ENCODE peak calls at places on chromosomes 3 and 15, in four cellular contexts. One of them, this sample, is unnamed.
A peak's percentile ranks its signal among the peaks of the same experiment; 100 is the strongest.

GRCh38 chr15:56774356-56774755 is 41.0 kb upstream of the ZNF280D start:
- DNase-seq in ovary: no peak
- DNase-seq in Caco-2: no peak
- DNase-seq in upper lobe of left lung: no peak
- DNase-seq in this sample: no peak

GRCh38 chr3:119831941-119832371 is 50.1 kb downstream of the NR1I2 start:
- DNase-seq in ovary: no peak
- DNase-seq in Caco-2: no peak
- DNase-seq in upper lobe of left lung: no peak
- DNase-seq in this sample: no peak

GRCh38 chr3:159856496-159857098 is 132.0 kb upstream of the IL12A start:
- DNase-seq in ovary: no peak
- DNase-seq in Caco-2: no peak
- DNase-seq in upper lobe of left lung: peak; percentile 42
- DNase-seq in this sample: no peak

GRCh38 chr3:16961621-16962205 is 77.0 kb downstream of the PLCL2 start:
- DNase-seq in ovary: no peak
- DNase-seq in Caco-2: no peak
- DNase-seq in upper lobe of left lung: no peak
- DNase-seq in this sample: no peak

GRCh38 chr3:183555541-183556081 is at the start of gene KLHL6:
- DNase-seq in ovary: no peak
- DNase-seq in Caco-2: no peak
- DNase-seq in upper lobe of left lung: no peak
- DNase-seq in this sample: no peak

GRCh38 chr3:107598926-107599754 is 76.4 kb downstream of the BBX start:
- DNase-seq in ovary: no peak
- DNase-seq in Caco-2: no peak
- DNase-seq in upper lobe of left lung: no peak
- DNase-seq in this sample: no peak

GRCh38 chr15:58042006-58042405 is 23.5 kb downstream of the ALDH1A2 start:
- DNase-seq in ovary: no peak
- DNase-seq in Caco-2: no peak
- DNase-seq in upper lobe of left lung: no peak
- DNase-seq in this sample: no peak

GRCh38 chr15:76935620-76936019 is 4.1 kb downstream of the RCN2 start:
- DNase-seq in ovary: no peak
- DNase-seq in Caco-2: no peak
- DNase-seq in upper lobe of left lung: no peak
- DNase-seq in this sample: no peak

GRCh38 chr3:176521531-176522175 is 675.6 kb downstream of the TBL1XR1 start:
- DNase-seq in ovary: no peak
- DNase-seq in Caco-2: no peak
- DNase-seq in upper lobe of left lung: no peak
- DNase-seq in this sample: no peak

GRCh38 chr3:151085227-151085888 is at the start of gene MED12L:
- DNase-seq in ovary: peak; percentile 65
- DNase-seq in Caco-2: peak; percentile 70
- DNase-seq in upper lobe of left lung: peak; percentile 95
- DNase-seq in this sample: no peak

GRCh38 chr3:83011471-83011870 is 1250.0 kb upstream of the GBE1 start:
- DNase-seq in ovary: no peak
- DNase-seq in Caco-2: no peak
- DNase-seq in upper lobe of left lung: no peak
- DNase-seq in this sample: no peak

GRCh38 chr3:151460774-151461450 is at the start of gene IGSF10:
- DNase-seq in ovary: peak; percentile 55
- DNase-seq in Caco-2: peak; percentile 51
- DNase-seq in upper lobe of left lung: peak; percentile 84
- DNase-seq in this sample: no peak

GRCh38 chr3:102536479-102536878 is 101.7 kb downstream of the ZPLD1 start:
- DNase-seq in ovary: no peak
- DNase-seq in Caco-2: no peak
- DNase-seq in upper lobe of left lung: no peak
- DNase-seq in this sample: no peak

GRCh38 chr3:72254483-72254882 is 469.5 kb upstream of the PROK2 start:
- DNase-seq in ovary: no peak
- DNase-seq in Caco-2: no peak
- DNase-seq in upper lobe of left lung: no peak
- DNase-seq in this sample: no peak

GRCh38 chr3:72255191-72255590 is 470.2 kb upstream of the PROK2 start:
- DNase-seq in ovary: no peak
- DNase-seq in Caco-2: no peak
- DNase-seq in upper lobe of left lung: no peak
- DNase-seq in this sample: no peak

GRCh38 chr3:72258786-72259185 is 473.8 kb upstream of the PROK2 start:
- DNase-seq in ovary: no peak
- DNase-seq in Caco-2: no peak
- DNase-seq in upper lobe of left lung: no peak
- DNase-seq in this sample: no peak

GRCh38 chr3:72258366-72258765 is 473.4 kb upstream of the PROK2 start:
- DNase-seq in ovary: no peak
- DNase-seq in Caco-2: no peak
- DNase-seq in upper lobe of left lung: no peak
- DNase-seq in this sample: no peak

DNA sequence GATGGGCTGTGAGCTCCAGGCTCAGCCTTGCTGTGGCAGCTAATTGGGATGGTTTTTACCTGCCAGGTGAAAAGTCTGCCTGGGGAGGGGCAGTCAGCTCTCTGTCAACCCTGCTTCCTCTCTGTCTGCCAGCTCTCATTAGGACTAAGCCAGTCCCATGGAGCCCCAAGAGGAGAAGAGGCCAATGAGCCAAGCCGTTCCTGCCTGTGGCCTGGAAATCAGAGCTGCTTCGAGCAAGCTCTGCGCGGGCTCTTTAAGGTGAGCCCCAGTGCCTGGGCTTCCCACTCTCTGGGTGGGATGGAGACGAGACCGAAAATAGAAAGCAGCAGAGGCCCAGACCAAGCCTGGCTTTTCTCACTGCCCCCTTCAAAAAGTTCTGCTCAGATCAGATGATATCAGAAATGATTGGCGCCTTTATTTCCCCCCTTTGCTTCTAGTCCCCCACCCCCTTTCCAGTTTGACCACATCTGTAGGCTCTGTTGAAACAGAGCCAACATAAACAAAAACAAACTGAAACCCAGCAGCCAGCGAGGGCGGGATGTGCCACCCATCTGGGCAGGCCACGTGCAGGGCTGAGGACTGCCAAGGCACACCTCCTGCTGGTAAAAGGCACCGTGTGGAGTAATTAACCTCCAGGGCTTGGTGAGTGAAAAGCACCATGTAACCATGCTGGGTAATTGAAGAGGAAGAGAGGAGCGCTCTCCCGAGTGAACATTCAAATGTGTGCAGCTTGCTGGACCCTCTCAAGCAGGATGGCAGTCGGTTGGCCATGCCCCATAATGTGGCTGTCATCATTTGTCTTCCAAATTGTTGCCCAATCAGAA is 471.0 kb upstream of the PROK2 start:
- DNase-seq in ovary: no peak
- DNase-seq in Caco-2: no peak
- DNase-seq in upper lobe of left lung: peak; percentile 56
- DNase-seq in this sample: no peak
- H3K4me1 ChIP-seq in ovary: peaks cover 12% of the 10 kb centered on the region
- H3K4me1 ChIP-seq in Caco-2: no peaks in the 10 kb centered on the region
- H3K4me1 ChIP-seq in upper lobe of left lung: peaks cover 14% of the 10 kb centered on the region
- H3K4me1 ChIP-seq in this sample: peaks cover 16% of the 10 kb centered on the region

DNA sequence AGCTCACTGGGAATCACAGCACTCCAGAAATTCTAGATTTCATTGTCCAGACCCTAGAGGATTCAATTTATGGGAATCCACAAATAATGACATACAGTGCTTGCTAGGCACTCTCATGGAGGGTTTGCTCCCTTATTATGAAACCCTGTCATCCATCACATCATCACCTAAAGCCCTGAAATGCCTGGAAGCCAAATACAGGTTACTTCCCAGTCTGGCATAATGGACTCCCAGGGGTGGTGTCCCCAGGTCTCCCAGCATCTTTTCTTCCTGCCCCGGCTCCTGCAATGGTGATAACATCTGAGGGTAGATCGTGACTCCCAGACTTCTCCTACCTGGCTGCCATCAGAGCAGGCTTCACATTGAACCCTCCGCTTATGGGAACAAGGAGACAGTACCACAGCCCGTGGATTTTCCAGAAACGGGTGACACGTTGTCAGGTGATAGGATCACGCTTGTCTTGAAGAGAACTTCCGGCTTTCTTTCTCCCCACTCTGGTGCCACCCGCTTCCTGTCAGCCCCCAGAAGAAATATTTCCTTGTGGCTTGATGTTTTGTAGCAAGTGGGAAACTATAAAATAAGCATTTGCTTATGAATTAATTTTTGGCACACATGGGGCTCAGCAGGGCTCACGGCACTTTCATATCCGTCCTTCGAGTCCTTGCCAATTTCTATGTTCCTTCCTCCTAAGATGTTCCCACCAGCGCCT is 238.7 kb upstream of the BHLHE40 start:
- DNase-seq in ovary: no peak
- DNase-seq in Caco-2: no peak
- DNase-seq in upper lobe of left lung: no peak
- DNase-seq in this sample: no peak
- H3K4me1 ChIP-seq in ovary: peaks cover 13% of the 10 kb centered on the region
- H3K4me1 ChIP-seq in Caco-2: peaks cover 30% of the 10 kb centered on the region
- H3K4me1 ChIP-seq in upper lobe of left lung: peaks cover 38% of the 10 kb centered on the region
- H3K4me1 ChIP-seq in this sample: peaks cover 48% of the 10 kb centered on the region

GRCh38 chr3:55687526-55687925 is 200.4 kb upstream of the WNT5A start:
- DNase-seq in ovary: no peak
- DNase-seq in Caco-2: no peak
- DNase-seq in upper lobe of left lung: no peak
- DNase-seq in this sample: no peak
- H3K4me1 ChIP-seq in ovary: peaks cover 7% of the 10 kb centered on the region
- H3K4me1 ChIP-seq in Caco-2: no peaks in the 10 kb centered on the region
- H3K4me1 ChIP-seq in upper lobe of left lung: peaks cover 10% of the 10 kb centered on the region
- H3K4me1 ChIP-seq in this sample: no peaks in the 10 kb centered on the region

DNA sequence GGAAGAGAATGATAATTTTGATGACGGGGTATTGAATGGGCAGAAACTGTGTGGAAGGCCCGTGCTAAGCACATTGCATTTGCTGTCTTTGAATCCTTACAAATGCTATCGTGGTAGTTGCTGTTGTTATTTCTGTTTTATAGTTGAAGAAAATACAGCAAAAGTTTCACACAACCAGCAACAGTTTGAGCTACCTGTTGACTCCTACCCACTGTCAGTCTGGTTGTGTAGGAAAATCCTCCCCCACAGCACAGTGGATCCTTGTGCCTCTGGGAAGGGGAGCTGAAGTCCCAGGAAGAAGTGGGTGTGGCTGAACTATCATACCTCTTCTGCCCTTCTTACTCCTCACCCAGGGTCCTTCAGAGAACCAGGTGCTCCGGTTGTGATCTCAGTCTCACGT is 29.4 kb downstream of the MRAS start:
- DNase-seq in ovary: no peak
- DNase-seq in Caco-2: no peak
- DNase-seq in upper lobe of left lung: no peak
- DNase-seq in this sample: no peak
- H3K4me1 ChIP-seq in ovary: peaks cover 23% of the 10 kb centered on the region
- H3K4me1 ChIP-seq in Caco-2: peaks cover 9% of the 10 kb centered on the region
- H3K4me1 ChIP-seq in upper lobe of left lung: peaks cover 18% of the 10 kb centered on the region
- H3K4me1 ChIP-seq in this sample: peaks cover 16% of the 10 kb centered on the region

GRCh38 chr3:66410976-66411375 is 89.8 kb downstream of the LRIG1 start:
- DNase-seq in ovary: no peak
- DNase-seq in Caco-2: no peak
- DNase-seq in upper lobe of left lung: no peak
- DNase-seq in this sample: no peak

GRCh38 chr3:66410371-66410770 is 90.5 kb downstream of the LRIG1 start:
- DNase-seq in ovary: no peak
- DNase-seq in Caco-2: no peak
- DNase-seq in upper lobe of left lung: no peak
- DNase-seq in this sample: no peak

GRCh38 chr3:66411436-66411835 is 89.4 kb downstream of the LRIG1 start:
- DNase-seq in ovary: no peak
- DNase-seq in Caco-2: no peak
- DNase-seq in upper lobe of left lung: no peak
- DNase-seq in this sample: no peak

GRCh38 chr3:66413151-66413751 is 87.6 kb downstream of the LRIG1 start:
- DNase-seq in ovary: peak; percentile 9
- DNase-seq in Caco-2: no peak
- DNase-seq in upper lobe of left lung: peak; percentile 36
- DNase-seq in this sample: no peak

DNA sequence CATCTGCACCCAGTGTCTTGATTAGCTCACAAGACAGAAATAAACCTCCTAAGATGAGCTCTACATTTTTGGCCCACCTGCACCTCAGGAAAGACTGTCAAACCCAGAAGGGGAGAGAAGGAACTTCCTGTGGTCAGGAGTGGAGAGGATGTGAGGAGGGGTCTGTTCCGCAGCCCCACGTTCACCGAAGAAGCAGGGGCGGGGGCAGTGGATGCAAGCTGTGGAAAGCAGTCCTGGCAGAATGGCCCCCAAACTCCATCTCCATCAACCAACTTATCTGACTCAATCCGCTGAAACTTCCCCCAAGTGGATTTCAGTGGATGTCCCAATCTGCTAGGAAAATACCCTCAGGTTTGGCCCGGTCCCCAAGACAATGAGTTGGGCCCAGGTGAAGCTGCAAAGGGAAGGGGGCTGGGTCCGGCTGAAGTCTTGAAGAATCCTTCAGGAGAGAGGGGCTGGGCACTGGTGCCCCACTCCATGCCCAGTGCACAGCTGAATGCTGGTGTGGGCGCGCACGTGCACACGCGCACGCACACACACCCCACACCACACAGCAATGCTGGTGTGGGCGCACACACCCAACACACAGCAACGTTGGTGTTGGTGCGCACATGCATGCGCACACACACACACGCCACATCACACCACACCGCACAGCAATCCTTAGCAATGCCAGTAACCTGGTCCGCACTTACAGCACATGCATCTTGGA is 88.5 kb downstream of the LRIG1 start:
- DNase-seq in ovary: no peak
- DNase-seq in Caco-2: no peak
- DNase-seq in upper lobe of left lung: peak; percentile 42
- DNase-seq in this sample: no peak
- H3K4me1 ChIP-seq in ovary: peaks cover 20% of the 10 kb centered on the region
- H3K4me1 ChIP-seq in Caco-2: peaks cover 21% of the 10 kb centered on the region
- H3K4me1 ChIP-seq in upper lobe of left lung: no peaks in the 10 kb centered on the region
- H3K4me1 ChIP-seq in this sample: peaks cover 7% of the 10 kb centered on the region

GRCh38 chr3:78134496-78134895 is 1094.6 kb downstream of the ROBO2 start:
- DNase-seq in ovary: no peak
- DNase-seq in Caco-2: no peak
- DNase-seq in upper lobe of left lung: no peak
- DNase-seq in this sample: no peak
- H3K4me1 ChIP-seq in ovary: no peaks in the 10 kb centered on the region
- H3K4me1 ChIP-seq in Caco-2: no peaks in the 10 kb centered on the region
- H3K4me1 ChIP-seq in upper lobe of left lung: no peaks in the 10 kb centered on the region
- H3K4me1 ChIP-seq in this sample: no peaks in the 10 kb centered on the region

GRCh38 chr15:49238342-49238741 is 68.3 kb downstream of the GALK2 start:
- DNase-seq in ovary: no peak
- DNase-seq in Caco-2: no peak
- DNase-seq in upper lobe of left lung: no peak
- DNase-seq in this sample: no peak
- H3K4me1 ChIP-seq in ovary: peaks cover 2% of the 10 kb centered on the region
- H3K4me1 ChIP-seq in Caco-2: no peaks in the 10 kb centered on the region
- H3K4me1 ChIP-seq in upper lobe of left lung: peaks cover 4% of the 10 kb centered on the region
- H3K4me1 ChIP-seq in this sample: peaks cover 6% of the 10 kb centered on the region

DNA sequence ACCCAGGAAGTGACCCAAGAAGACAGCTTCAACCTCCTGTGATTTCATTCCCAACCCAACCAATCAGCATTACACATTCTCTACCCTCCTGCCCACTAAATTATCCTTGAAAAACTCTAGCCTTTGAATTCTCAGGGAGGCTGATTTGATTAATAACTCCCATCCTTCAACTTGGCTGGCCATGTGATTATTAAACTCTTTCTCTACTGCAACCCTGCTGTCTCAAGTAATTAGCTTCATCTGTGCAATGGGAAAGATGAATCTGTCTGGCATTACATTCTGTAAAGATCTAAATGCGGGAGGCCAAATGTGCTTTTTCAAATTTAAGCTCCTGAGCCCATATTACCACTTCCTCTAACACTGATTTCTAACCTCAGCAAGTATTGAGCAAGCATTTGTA is 95.9 kb upstream of the STT3B start:
- DNase-seq in ovary: no peak
- DNase-seq in Caco-2: no peak
- DNase-seq in upper lobe of left lung: no peak
- DNase-seq in this sample: no peak
- H3K4me1 ChIP-seq in ovary: peaks cover 3% of the 10 kb centered on the region
- H3K4me1 ChIP-seq in Caco-2: no peaks in the 10 kb centered on the region
- H3K4me1 ChIP-seq in upper lobe of left lung: no peaks in the 10 kb centered on the region
- H3K4me1 ChIP-seq in this sample: no peaks in the 10 kb centered on the region